ENCODE peak calls at places on chromosomes 13 and 19, in eight cellular contexts. D is effector CD4-positive, alpha-beta T cell; S is SW480; Z is LoVo; C is NCI-H460; E is activated CD8-positive, alpha-beta T cell treated with anti-CD3 and anti-CD28 coated beads for 36 hours; Y is lower lobe of right lung; W is astrocyte. U is an unnamed sample.

GRCh38 chr19:1845642-1846041 is 2.6 kb downstream of the REXO1 start:
- DNase-seq in E (no peak), W (no peak), C (no peak), D (no peak), Z (no peak), S (no peak), Y (no peak), U (no peak)

GRCh38 chr19:13946414-13946813 is 5.9 kb upstream of the DCAF15 start:
- DNase-seq in S (no peak), Z (no peak), C (no peak), E (no peak), D (no peak), Y (no peak), W (no peak), U (no peak)

GRCh38 chr19:33235269-33235995 is 9.8 kb upstream of the SLC7A10 start:
- DNase-seq in D (peak), Y (peak), C (peak), E (peak), W (peak), Z (peak), S (peak), U (no peak)

GRCh38 chr13:46235259-46235658 is 23.5 kb downstream of the LRRC63 start:
- DNase-seq in E (no peak), Z (no peak), W (no peak), D (no peak), S (no peak), C (no peak), Y (no peak), U (no peak)

GRCh38 chr19:4051175-4052101 is 15.3 kb downstream of the ZBTB7A start:
- DNase-seq in Y (peak), C (no peak), Z (no peak), W (peak), S (peak), E (peak), D (no peak), U (no peak)

GRCh38 chr13:42740753-42741152 is 40.6 kb upstream of the FAM216B start:
- DNase-seq in Z (peak), E (no peak), S (no peak), C (no peak), D (no peak), Y (peak), W (no peak), U (no peak)

GRCh38 chr13:26699197-26699490 is 61.4 kb downstream of the GPR12 start:
- DNase-seq in Z (no peak), D (no peak), C (no peak), S (no peak), W (no peak), E (no peak), Y (no peak), U (no peak)

GRCh38 chr13:100657881-100658315 is 16.7 kb downstream of the TMTC4 start:
- DNase-seq in D (no peak), W (no peak), S (no peak), C (no peak), Z (no peak), E (no peak), Y (no peak), U (no peak)

GRCh38 chr19:27793128-27793643 is 1419.8 kb downstream of the UQCRFS1 start:
- DNase-seq in W (peak), D (peak), E (peak), Z (no peak), S (peak), Y (peak), C (peak), U (peak)

GRCh38 chr19:56270676-56271075 is 1.9 kb upstream of the EDDM13 start:
- DNase-seq in Z (no peak), E (no peak), W (no peak), Y (peak), C (no peak), D (no peak), S (no peak), U (no peak)

GRCh38 chr19:49382639-49383038 is 5.4 kb upstream of the KASH5 start:
- DNase-seq in C (no peak), W (no peak), D (no peak), Z (no peak), S (no peak), Y (no peak), E (no peak), U (no peak)

GRCh38 chr13:46124531-46124966 is 19.7 kb upstream of the CPB2 start:
- DNase-seq in Y (peak), D (no peak), S (no peak), W (no peak), E (peak), C (no peak), Z (no peak), U (no peak)

GRCh38 chr19:39446365-39447084 is 1.1 kb downstream of the SUPT5H start:
- DNase-seq in C (no peak), Z (no peak), D (no peak), W (no peak), S (no peak), E (peak), Y (no peak), U (no peak)

GRCh38 chr13:26015276-26015934 is 36.4 kb downstream of the SHISA2 start:
- DNase-seq in S (no peak), E (no peak), Y (no peak), Z (no peak), D (no peak), C (no peak), W (no peak), U (no peak)